ENCODE peak calls at places on chromosomes 11 and 22, in four cellular contexts. I is GM23338, C is MM.1S, Z is neural progenitor cell. S is an unnamed sample.

GRCh38 chr11:125451400-125452124 is 44.5 kb downstream of the FEZ1 start:
- DNase-seq in Z (peak), C (peak), I (peak), S (peak)

GRCh38 chr22:25232301-25232700 is 12.9 kb downstream of the CRYBB2 start:
- DNase-seq in C (no peak), Z (no peak), I (no peak), S (peak)

GRCh38 chr22:47071078-47071811 is 308.8 kb downstream of the TBC1D22A start:
- DNase-seq in Z (no peak), C (no peak), I (no peak), S (no peak)

GRCh38 chr11:17972987-17973386 is 39.9 kb downstream of the SERGEF start:
- DNase-seq in Z (peak), C (no peak), I (peak), S (peak)

GRCh38 chr11:119433369-119433749 is 10.4 kb upstream of the THY1 start:
- DNase-seq in Z (no peak), C (no peak), I (no peak), S (peak)

GRCh38 chr11:100546714-100547113 is 140.4 kb upstream of the ARHGAP42 start:
- DNase-seq in C (no peak), I (no peak), Z (no peak), S (peak)

GRCh38 chr11:556175-556699 is 4.3 kb downstream of the LMNTD2 start:
- DNase-seq in I (peak), Z (peak), C (no peak), S (peak)

GRCh38 chr11:17629113-17629512 is 82.1 kb downstream of the OTOG start:
- DNase-seq in C (no peak), Z (no peak), I (no peak), S (no peak)

GRCh38 chr11:64245401-64245796 is 1.3 kb downstream of the PPP1R14B start:
- DNase-seq in Z (no peak), I (no peak), C (peak), S (no peak)

GRCh38 chr11:67160872-67161783 is 42.1 kb downstream of the KDM2A start:
- DNase-seq in I (peak), Z (no peak), C (no peak), S (peak)

GRCh38 chr22:27474112-27474571 is 327.4 kb downstream of the MN1 start:
- DNase-seq in I (no peak), C (no peak), Z (no peak), S (peak)

GRCh38 chr11:16184588-16184987 is 171.8 kb downstream of the SOX6 start:
- DNase-seq in C (no peak), Z (no peak), I (no peak), S (peak)

GRCh38 chr11:44434191-44434590 is 124.3 kb upstream of the ALX4 start:
- DNase-seq in C (no peak), I (no peak), Z (peak), S (no peak)

GRCh38 chr11:67367836-67368227 is 5.6 kb downstream of the CLCF1 start:
- DNase-seq in Z (no peak), I (no peak), C (no peak), S (peak)

GRCh38 chr11:86735462-86736302 is 63.3 kb upstream of the ME3 start:
- DNase-seq in I (no peak), C (no peak), Z (no peak), S (peak)

GRCh38 chr22:40524392-40525249 is 111.9 kb downstream of the MRTFA start:
- DNase-seq in Z (no peak), I (peak), C (no peak), S (peak)

GRCh38 chr11:25066706-25067105 is 569.9 kb downstream of the LUZP2 start:
- DNase-seq in Z (no peak), I (no peak), C (peak), S (no peak)

GRCh38 chr22:46175631-46176030 is 25.3 kb downstream of the PPARA start:
- DNase-seq in C (no peak), Z (no peak), I (no peak), S (peak)

GRCh38 chr11:65382804-65383368 is 440 bp upstream of the SLC25A45 start:
- DNase-seq in I (no peak), C (no peak), Z (no peak), S (no peak)
- H2AFZ ChIP-seq in I (peak), C (peak), Z (peak), S (peak)

GRCh38 chr22:41915035-41915782 is at the start of gene SHISA8:
- DNase-seq in C (peak), Z (peak), I (peak), S (peak)
- TF ChIP-seq EZH2 in C (no peak), Z (peak), I (peak), S (peak)

GRCh38 chr22:50148166-50148500 is 22.4 kb upstream of the PANX2 start:
- DNase-seq in I (no peak), C (no peak), Z (no peak), S (no peak)

GRCh38 chr22:50150161-50151129 is 20.1 kb upstream of the PANX2 start:
- DNase-seq in I (no peak), Z (no peak), C (no peak), S (no peak)

GRCh38 chr22:50146440-50147228 is 23.9 kb upstream of the PANX2 start:
- DNase-seq in C (no peak), I (no peak), Z (peak), S (peak)

GRCh38 chr22:50151571-50152537 is 18.7 kb upstream of the PANX2 start:
- DNase-seq in C (no peak), I (peak), Z (no peak), S (no peak)

GRCh38 chr22:50148991-50149721 is 21.4 kb upstream of the PANX2 start:
- DNase-seq in C (peak), I (peak), Z (peak), S (peak)
- H2AFZ ChIP-seq in C (no peak), I (no peak), Z (no peak), S (no peak)

GRCh38 chr22:19197997-19198865 is 19.7 kb upstream of the SLC25A1 start:
- DNase-seq in C (no peak), Z (no peak), I (no peak), S (no peak)
- TF ChIP-seq EZH2 in C (no peak), Z (no peak), I (no peak), S (no peak)

DNA sequence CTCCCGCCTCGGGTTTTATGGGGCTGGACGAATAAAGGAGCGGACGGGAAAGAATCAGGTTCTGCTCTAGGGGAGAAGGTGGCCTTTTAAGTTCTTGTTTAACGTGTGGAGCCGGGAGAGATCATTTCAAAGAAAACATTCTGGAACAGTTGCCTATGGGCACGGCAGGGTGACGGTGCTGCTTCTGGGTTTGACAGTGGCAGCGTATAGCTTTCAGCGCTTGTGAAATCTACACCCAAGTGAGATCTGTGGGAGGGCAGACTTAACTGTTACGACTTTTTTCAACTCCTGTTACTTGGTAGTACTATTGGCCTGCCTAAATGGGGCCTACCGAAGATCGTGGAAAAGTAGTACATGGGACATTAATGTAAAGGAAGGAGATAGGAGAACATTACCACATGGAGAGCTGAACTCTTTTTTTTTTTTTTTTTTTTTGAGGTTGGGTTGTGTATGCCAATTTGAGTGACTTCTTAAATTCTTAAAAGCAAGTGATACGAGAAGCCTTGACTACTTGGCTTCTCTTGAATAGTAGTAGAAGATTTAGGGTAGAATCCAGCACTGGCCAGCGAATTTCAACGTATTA is 745 bp downstream of the USP47 start:
- DNase-seq in C (peak), Z (peak), I (peak), S (peak)
- H2AFZ ChIP-seq in C (peak), Z (peak), I (peak), S (peak)

DNA sequence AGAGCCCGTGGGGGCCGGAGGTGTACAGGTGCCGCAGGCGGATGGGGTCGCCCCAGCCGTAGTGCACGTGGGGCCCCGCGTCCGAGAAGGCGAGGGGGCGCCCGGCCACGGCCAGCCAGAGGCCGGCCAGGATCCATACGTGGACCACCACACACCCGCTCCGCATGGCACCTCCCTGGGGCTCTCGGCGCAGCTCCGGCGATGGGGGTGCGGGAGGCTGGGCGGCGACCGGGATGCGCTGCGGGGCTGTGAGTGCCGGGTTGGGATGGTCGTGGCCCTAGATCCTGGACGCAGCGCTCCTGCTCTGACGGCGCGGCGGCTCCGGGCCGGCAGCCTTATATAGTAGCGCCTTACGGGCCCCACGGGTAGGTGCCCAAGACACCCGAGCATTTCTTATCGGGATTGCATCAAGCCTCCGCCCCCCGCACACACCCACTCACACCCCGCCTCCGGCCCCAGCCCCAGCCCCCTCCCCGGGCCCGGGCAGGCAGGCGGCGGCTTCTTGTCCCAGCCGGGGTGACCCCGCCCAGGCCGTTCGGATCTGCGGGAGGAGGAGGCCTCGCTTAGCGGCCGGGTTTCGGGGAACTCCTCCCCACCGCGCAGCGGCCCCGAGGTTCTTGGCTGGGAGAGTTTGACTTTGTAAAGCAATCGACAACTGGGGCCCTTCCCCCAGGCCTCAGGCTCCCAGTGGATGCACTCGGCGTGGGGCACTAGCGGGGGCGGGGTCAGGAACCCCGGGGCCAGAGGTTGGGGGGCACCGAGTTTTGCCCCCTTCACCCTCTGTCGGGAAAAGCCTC is at the start of gene FGF19:
- DNase-seq in Z (peak), C (no peak), I (peak), S (peak)
- TF ChIP-seq EZH2 in Z (peak), C (no peak), I (no peak), S (peak)

GRCh38 chr22:39494471-39495120 is 7.5 kb upstream of the MIEF1 start:
- DNase-seq in I (no peak), Z (no peak), C (no peak), S (peak)
- H2AFZ ChIP-seq in I (no peak), Z (no peak), C (no peak), S (no peak)

DNA sequence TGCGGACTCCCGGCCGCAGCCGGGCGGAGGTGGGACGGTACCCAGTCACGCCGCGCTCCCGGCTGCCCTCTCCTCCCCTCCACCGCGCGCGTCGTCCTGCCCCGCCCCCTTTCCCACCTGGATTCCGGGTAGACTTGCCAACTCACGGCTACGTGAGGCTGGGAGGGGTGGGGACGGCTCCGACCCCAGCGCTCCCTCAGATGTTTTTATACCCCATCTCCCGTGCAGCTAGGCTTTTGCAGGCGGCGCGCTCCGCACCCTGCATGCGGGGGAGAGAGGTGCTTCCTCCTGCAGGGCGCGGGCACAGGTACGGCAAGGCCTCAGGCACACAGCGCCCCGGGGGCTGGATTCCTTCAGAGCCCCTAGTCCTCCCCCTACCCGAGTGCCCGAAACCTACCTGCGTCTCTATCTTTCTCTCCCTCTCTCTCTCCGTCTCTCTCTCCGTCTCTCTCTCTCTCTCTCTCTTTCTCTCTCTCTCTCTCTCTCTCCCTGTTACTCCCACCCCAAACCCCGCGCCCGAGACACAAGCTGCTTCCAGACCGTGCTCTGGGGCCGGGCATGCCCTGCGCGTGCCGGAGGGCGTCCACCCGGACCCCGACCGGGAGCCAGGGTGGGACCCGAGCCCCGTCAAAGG is 1.9 kb downstream of the PDGFB start:
- DNase-seq in Z (peak), I (peak), C (peak), S (no peak)
- TF ChIP-seq EZH2 in Z (peak), I (peak), C (no peak), S (peak)

GRCh38 chr11:45933131-45933821 is 10.8 kb downstream of the LARGE2 start:
- DNase-seq in C (no peak), I (no peak), Z (no peak), S (peak)
- H2AFZ ChIP-seq in C (no peak), I (no peak), Z (no peak), S (no peak)